ENCODE peak calls at places on chromosomes 3 and 15, in four cellular contexts. V is brain microvascular endothelial cell, I is lung, Q is IMR-90. N is an unnamed sample.

GRCh38 chr15:79595995-79596622 is 164.0 kb downstream of the MINAR1 start:
- DNase-seq in V (peak; percentile 16), I (peak; percentile 54), Q (peak; percentile 74), N (peak; percentile 44)

GRCh38 chr3:99818818-99819217 is 1.2 kb downstream of the CMSS1 start:
- DNase-seq in V (no peak), I (no peak), Q (no peak), N (no peak)

GRCh38 chr15:90535254-90535653 is 5.5 kb downstream of the CRTC3 start:
- DNase-seq in V (no peak), I (no peak), Q (no peak), N (no peak)

GRCh38 chr3:33064929-33065328 is 32.0 kb downstream of the GLB1 start:
- DNase-seq in V (no peak), I (no peak), Q (no peak), N (no peak)

GRCh38 chr3:178120367-178120766 is 415.9 kb upstream of the KCNMB2 start:
- DNase-seq in V (peak; percentile 5), I (no peak), Q (no peak), N (no peak)

GRCh38 chr15:33068007-33068441 is 126.5 kb downstream of the FMN1 start:
- DNase-seq in V (peak; percentile 28), I (peak; percentile 73), Q (no peak), N (peak; percentile 85)

GRCh38 chr3:191637611-191638010 is 176.6 kb downstream of the PYDC2 start:
- DNase-seq in V (no peak), I (no peak), Q (no peak), N (no peak)

GRCh38 chr3:37700849-37701248 is 160.8 kb upstream of the CTDSPL start:
- DNase-seq in V (no peak), I (no peak), Q (no peak), N (no peak)

GRCh38 chr3:177410734-177411133 is 213.5 kb upstream of the TBL1XR1 start:
- DNase-seq in V (no peak), I (peak; percentile 32), Q (no peak), N (peak; percentile 19)

GRCh38 chr3:160928183-160928718 is 172.2 kb downstream of the PPM1L start:
- DNase-seq in V (no peak), I (no peak), Q (no peak), N (no peak)

GRCh38 chr3:153144779-153145178 is 17.2 kb upstream of the RAP2B start:
- DNase-seq in V (peak; percentile 19), I (no peak), Q (peak; percentile 62), N (no peak)

GRCh38 chr3:170689218-170689874 is 103.5 kb upstream of the SLC7A14 start:
- DNase-seq in V (peak; percentile 85), I (peak; percentile 78), Q (peak; percentile 88), N (peak; percentile 53)

GRCh38 chr3:141094851-141095545 is 43.9 kb downstream of the SPSB4 start:
- DNase-seq in V (peak; percentile 59), I (no peak), Q (peak; percentile 9), N (no peak)

GRCh38 chr15:79004336-79004735 is 59.5 kb upstream of the CTSH start:
- DNase-seq in V (peak; percentile 65), I (no peak), Q (peak; percentile 87), N (no peak)

GRCh38 chr15:100095896-100096600 is 245.7 kb downstream of the ADAMTS17 start:
- DNase-seq in V (no peak), I (peak; percentile 22), Q (no peak), N (no peak)

GRCh38 chr3:101950510-101950909 is 101.2 kb downstream of the NFKBIZ start:
- DNase-seq in V (peak; percentile 65), I (peak; percentile 37), Q (peak; percentile 81), N (peak; percentile 55)

GRCh38 chr3:186682734-186683133 is 16.9 kb downstream of the HRG start:
- DNase-seq in V (no peak), I (no peak), Q (no peak), N (no peak)

GRCh38 chr3:55017876-55018275 is 90.0 kb upstream of the LRTM1 start:
- DNase-seq in V (no peak), I (no peak), Q (peak; percentile 22), N (no peak)

GRCh38 chr15:90212221-90213079 is 11.3 kb downstream of the SEMA4B start:
- DNase-seq in V (no peak), I (no peak), Q (no peak), N (peak; percentile 85)

GRCh38 chr3:124107491-124107890 is 115.6 kb upstream of the ROPN1 start:
- DNase-seq in V (no peak), I (no peak), Q (no peak), N (no peak)

GRCh38 chr3:178352300-178353021 is 183.8 kb upstream of the KCNMB2 start:
- DNase-seq in V (peak; percentile 87), I (no peak), Q (peak; percentile 86), N (no peak)

DNA sequence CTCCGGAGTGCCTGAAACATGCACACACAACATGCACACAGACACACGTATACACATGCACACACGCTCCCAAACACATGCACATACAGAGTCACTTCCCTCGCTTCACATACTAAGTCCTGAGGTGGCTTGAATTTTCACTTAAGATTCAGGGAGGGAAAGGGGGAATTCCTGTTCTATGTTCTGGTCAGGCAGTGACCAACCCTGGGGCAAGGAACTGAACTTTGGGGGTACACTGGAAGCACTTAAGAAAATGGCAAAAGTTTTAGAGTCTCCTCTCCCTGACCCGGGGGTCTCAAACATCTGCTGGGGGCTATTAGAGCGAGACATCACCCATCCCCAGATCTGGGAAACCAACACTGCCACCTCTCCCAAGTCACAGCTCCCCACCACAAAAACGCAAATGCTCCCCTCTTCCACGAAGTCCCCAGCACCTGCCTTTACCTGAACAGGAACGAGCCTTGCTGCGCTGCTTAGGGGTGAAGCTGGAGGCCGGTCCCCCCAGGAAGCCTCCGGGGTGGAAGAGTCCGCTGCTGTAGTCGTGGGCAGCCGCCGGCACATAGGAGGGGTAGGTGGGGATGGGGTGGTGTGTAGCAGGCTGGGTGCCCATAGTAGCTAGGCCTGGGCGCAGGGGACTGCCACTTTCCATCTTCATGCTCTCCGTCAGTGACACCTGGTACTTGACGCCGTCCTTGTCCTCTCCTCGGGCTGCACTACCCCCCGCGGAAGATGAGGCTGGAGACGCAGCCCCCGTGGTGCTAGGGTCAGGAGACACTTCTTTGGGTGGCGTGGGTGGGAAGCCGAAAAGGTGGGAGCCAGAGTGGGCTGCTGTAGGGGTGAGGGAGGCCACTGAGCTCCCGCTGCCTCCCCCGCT is 7.5 kb downstream of the GATA2 start:
- DNase-seq in V (no peak), I (no peak), Q (no peak), N (no peak)
- H3K27ac ChIP-seq in V (no peak overlapping the region), I (no peak overlapping the region), Q (peak overlapping the region; percentile 38), N (no peak overlapping the region)

GRCh38 chr15:42270996-42271395 is 2.0 kb upstream of the GANC start:
- DNase-seq in V (no peak), I (no peak), Q (no peak), N (no peak)

GRCh38 chr15:42272768-42273098 is 268 bp upstream of the GANC start:
- DNase-seq in V (no peak), I (no peak), Q (no peak), N (no peak)

GRCh38 chr15:42270551-42270950 is 2.5 kb upstream of the GANC start:
- DNase-seq in V (no peak), I (no peak), Q (no peak), N (no peak)

GRCh38 chr15:42264790-42265189 is 8.2 kb upstream of the GANC start:
- DNase-seq in V (no peak), I (no peak), Q (no peak), N (no peak)

GRCh38 chr15:42267286-42267685 is 5.7 kb upstream of the GANC start:
- DNase-seq in V (no peak), I (no peak), Q (peak; percentile 16), N (no peak)
- H3K36me3 ChIP-seq in V (peaks cover 46% of the 10 kb centered on the region), I (peaks cover 15% of the 10 kb centered on the region), Q (peaks cover 24% of the 10 kb centered on the region), N (peaks cover 33% of the 10 kb centered on the region)

GRCh38 chr15:95475067-95475466 is 855.4 kb upstream of the NR2F2 start:
- DNase-seq in V (no peak), I (no peak), Q (no peak), N (no peak)
- TF ChIP-seq CTCF in V (no peak), I (no peak), Q (no peak), N (no peak)

GRCh38 chr3:188343894-188344293 is 189.9 kb downstream of the LPP start:
- DNase-seq in V (no peak), I (no peak), Q (no peak), N (no peak)

GRCh38 chr3:188348445-188349244 is 194.7 kb downstream of the LPP start:
- DNase-seq in V (peak; percentile 92), I (no peak), Q (peak; percentile 85), N (no peak)

GRCh38 chr3:188341501-188341900 is 187.5 kb downstream of the LPP start:
- DNase-seq in V (no peak), I (no peak), Q (no peak), N (no peak)

GRCh38 chr3:188342991-188343732 is 189.2 kb downstream of the LPP start:
- DNase-seq in V (no peak), I (no peak), Q (no peak), N (no peak)

GRCh38 chr3:188345223-188345622 is 191.3 kb downstream of the LPP start:
- DNase-seq in V (peak; percentile 57), I (no peak), Q (peak; percentile 57), N (no peak)
- H3K27ac ChIP-seq in V (peak overlapping the region; percentile 1), I (peak overlapping the region; percentile 84), Q (no peak overlapping the region), N (no peak overlapping the region)

GRCh38 chr3:11563159-11563558 is 80.6 kb downstream of the VGLL4 start:
- DNase-seq in V (no peak), I (no peak), Q (no peak), N (no peak)

GRCh38 chr3:11564577-11565001 is 79.1 kb downstream of the VGLL4 start:
- DNase-seq in V (no peak), I (no peak), Q (no peak), N (no peak)

GRCh38 chr3:11565072-11565471 is 78.6 kb downstream of the VGLL4 start:
- DNase-seq in V (no peak), I (no peak), Q (no peak), N (no peak)

GRCh38 chr3:11562277-11562881 is 81.3 kb downstream of the VGLL4 start:
- DNase-seq in V (no peak), I (no peak), Q (no peak), N (no peak)

DNA sequence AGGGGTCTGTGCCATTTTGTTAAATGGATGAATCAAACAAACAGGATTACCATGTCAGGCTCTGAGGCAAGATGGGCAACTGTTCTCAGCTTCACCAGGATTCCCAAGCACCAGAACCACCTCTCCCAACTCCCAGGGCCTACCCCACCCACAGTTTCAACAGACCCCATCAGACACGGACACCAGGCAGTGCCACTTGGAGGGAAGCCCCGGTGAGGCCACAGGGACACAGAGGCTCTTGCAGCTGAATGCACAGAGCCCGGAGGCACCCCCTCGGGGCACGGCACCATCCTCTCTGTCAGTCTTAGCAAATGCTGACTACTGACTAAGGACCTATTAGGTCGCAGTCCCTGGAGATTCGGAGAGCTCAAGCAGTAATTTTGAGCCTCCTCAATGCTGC is 80.0 kb downstream of the VGLL4 start:
- DNase-seq in V (no peak), I (no peak), Q (no peak), N (no peak)
- H3K36me3 ChIP-seq in V (peaks cover 65% of the 10 kb centered on the region), I (no peaks in the 10 kb centered on the region), Q (peaks cover 66% of the 10 kb centered on the region), N (peaks cover 3% of the 10 kb centered on the region)

DNA sequence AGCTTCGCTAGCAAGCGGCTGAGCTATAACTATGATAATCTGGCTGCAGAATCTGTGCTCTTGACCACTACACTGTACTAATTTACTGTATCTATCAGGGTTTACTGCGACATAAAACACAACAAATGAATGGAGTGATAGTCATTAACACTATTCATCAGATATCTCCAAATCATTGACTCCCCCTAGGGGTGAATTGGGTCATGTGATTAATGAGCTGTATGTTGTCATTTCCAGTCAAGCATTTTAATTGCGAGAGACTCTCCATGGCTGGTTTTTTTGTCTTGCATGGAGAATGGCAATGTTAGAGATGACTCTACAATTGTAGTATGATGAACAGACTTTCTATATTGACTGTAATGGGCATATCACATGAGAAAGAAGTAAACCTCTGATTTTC is 10.5 kb upstream of the TM4SF18 start:
- DNase-seq in V (no peak), I (no peak), Q (no peak), N (no peak)
- TF ChIP-seq CTCF in V (no peak), I (no peak), Q (no peak), N (peak; percentile 4)

GRCh38 chr3:58568572-58569286 is 8.5 kb downstream of the FAM107A start:
- DNase-seq in V (peak; percentile 79), I (peak; percentile 77), Q (peak; percentile 63), N (peak; percentile 83)
- H3K27ac ChIP-seq in V (no peak overlapping the region), I (no peak overlapping the region), Q (no peak overlapping the region), N (no peak overlapping the region)

N was measured in thyroid gland.